ENCODE peak calls at places on chromosomes 6 and 20, in nine cellular contexts. U, Z, I, W, D, X, L, K and N are unnamed samples.

GRCh38 chr20:63690001-63690897 is 6.2 kb upstream of the TNFRSF6B start:
- DNase-seq in U (no peak), D (no peak), Z (peak; percentile 79), L (no peak), X (no peak), K (no peak), W (no peak), I (no peak), N (no peak)

GRCh38 chr6:135088818-135089809 is 34.5 kb upstream of the HBS1L start:
- DNase-seq in D (peak; percentile 83), X (peak; percentile 39), W (peak; percentile 4), I (no peak), U (no peak), Z (no peak), L (no peak), K (peak; percentile 82), N (peak; percentile 25)

GRCh38 chr6:168558686-168559085 is 117.7 kb downstream of the SMOC2 start:
- DNase-seq in K (no peak), X (no peak), W (no peak), L (no peak), U (no peak), I (no peak), D (no peak), Z (no peak), N (no peak)

GRCh38 chr6:108807928-108808327 is 40.3 kb upstream of the ARMC2 start:
- DNase-seq in L (no peak), U (no peak), Z (no peak), K (no peak), D (no peak), X (no peak), W (no peak), I (no peak), N (no peak)

GRCh38 chr6:153031335-153031955 is 28.9 kb upstream of the MTRF1L start:
- DNase-seq in W (no peak), I (no peak), K (no peak), X (no peak), U (no peak), Z (no peak), L (no peak), D (no peak), N (no peak)

GRCh38 chr6:41667195-41667594 is 28.9 kb downstream of the MDFI start:
- DNase-seq in D (no peak), K (no peak), I (no peak), X (no peak), W (no peak), L (no peak), U (no peak), Z (no peak), N (no peak)

GRCh38 chr6:27161946-27162603 is 85.4 kb upstream of the PRSS16 start:
- DNase-seq in D (peak; percentile 86), X (peak; percentile 74), I (peak; percentile 49), K (peak; percentile 76), W (no peak), L (no peak), U (peak; percentile 47), Z (no peak), N (no peak)

GRCh38 chr6:126446187-126446696 is 106.3 kb downstream of the CENPW start:
- DNase-seq in I (no peak), U (no peak), K (no peak), X (no peak), D (no peak), W (no peak), Z (no peak), L (no peak), N (no peak)

GRCh38 chr6:26235240-26235730 is 129.7 kb upstream of the BTN3A2 start:
- DNase-seq in L (no peak), X (no peak), U (no peak), K (peak; percentile 49), D (no peak), W (no peak), Z (no peak), I (no peak), N (no peak)

GRCh38 chr20:24406761-24407550 is 62.5 kb upstream of the SYNDIG1 start:
- DNase-seq in D (no peak), Z (no peak), W (no peak), I (no peak), X (no peak), L (no peak), K (no peak), U (no peak), N (no peak)

GRCh38 chr6:48670546-48670945 is 559.5 kb upstream of the PTCHD4 start:
- DNase-seq in I (no peak), K (no peak), Z (no peak), X (no peak), L (no peak), D (no peak), W (no peak), U (no peak), N (no peak)

GRCh38 chr20:59118855-59119254 is 44.8 kb upstream of the ZNF831 start:
- DNase-seq in W (no peak), L (no peak), U (no peak), X (no peak), Z (no peak), I (no peak), D (no peak), K (no peak), N (no peak)

GRCh38 chr6:165055231-165055630 is 254.2 kb downstream of the C6orf118 start:
- DNase-seq in K (no peak), U (no peak), L (no peak), Z (no peak), I (peak; percentile 39), X (no peak), D (no peak), W (peak; percentile 56), N (no peak)

GRCh38 chr6:31575335-31575901 is at the start of gene TNF:
- DNase-seq in D (no peak), U (no peak), I (no peak), X (no peak), K (peak; percentile 63), L (peak; percentile 88), W (no peak), Z (peak; percentile 85), N (no peak)

GRCh38 chr6:167285077-167285770 is 5.9 kb upstream of the UNC93A start:
- DNase-seq in K (no peak), L (no peak), U (no peak), D (no peak), I (no peak), Z (no peak), W (no peak), X (peak; percentile 54), N (no peak)

GRCh38 chr20:36499211-36499610 is 42.1 kb upstream of the MYL9 start:
- DNase-seq in K (no peak), W (no peak), I (no peak), Z (no peak), X (no peak), U (no peak), D (no peak), L (no peak), N (no peak)

GRCh38 chr6:26087284-26088115 is at the start of gene HFE:
- DNase-seq in K (no peak), W (no peak), L (peak; percentile 10), U (peak; percentile 10), Z (peak; percentile 85), D (no peak), X (no peak), I (peak; percentile 24), N (no peak)

GRCh38 chr6:161444464-161444863 is 170.6 kb upstream of the AGPAT4 start:
- DNase-seq in U (no peak), K (no peak), Z (no peak), X (no peak), L (no peak), W (no peak), I (peak; percentile 82), D (no peak), N (no peak)

GRCh38 chr6:20497200-20497820 is 36.9 kb upstream of the CDKAL1 start:
- DNase-seq in U (no peak), Z (no peak), D (no peak), W (peak; percentile 70), I (no peak), K (no peak), L (no peak), X (peak; percentile 20), N (no peak)

GRCh38 chr6:170287371-170287876 is 3.5 kb downstream of the DLL1 start:
- DNase-seq in X (no peak), I (no peak), K (no peak), D (no peak), Z (no peak), U (no peak), L (no peak), W (no peak), N (no peak)

GRCh38 chr6:166633732-166634535 is 6.9 kb upstream of the RPS6KA2 start:
- DNase-seq in Z (peak; percentile 81), W (no peak), X (no peak), L (no peak), U (no peak), K (no peak), I (no peak), D (no peak), N (no peak)

GRCh38 chr20:58926802-58927489 is 54.1 kb upstream of the NELFCD start:
- DNase-seq in Z (no peak), U (no peak), D (no peak), L (no peak), K (no peak), I (no peak), W (no peak), X (no peak), N (no peak)

GRCh38 chr20:47241345-47241781 is 115.1 kb downstream of the ZMYND8 start:
- DNase-seq in D (no peak), X (peak; percentile 98), L (no peak), W (peak; percentile 38), I (no peak), U (no peak), Z (no peak), K (no peak), N (no peak)

GRCh38 chr20:57089701-57090144 is 176.7 kb downstream of the BMP7 start:
- DNase-seq in Z (peak; percentile 85), U (peak; percentile 27), D (peak; percentile 28), X (peak; percentile 11), L (peak; percentile 47), K (peak; percentile 80), I (no peak), W (no peak), N (no peak)

GRCh38 chr6:29651413-29652197 is 5.3 kb upstream of the MOG start:
- DNase-seq in U (peak; percentile 7), K (peak; percentile 77), L (no peak), Z (no peak), D (peak; percentile 68), X (peak; percentile 37), W (no peak), I (no peak), N (no peak)

GRCh38 chr20:13025181-13025580 is 16.4 kb downstream of the SPTLC3 start:
- DNase-seq in I (no peak), L (no peak), W (no peak), D (no peak), Z (no peak), K (no peak), U (no peak), X (no peak), N (no peak)

GRCh38 chr6:139027620-139028182 is 844 bp upstream of the ABRACL start:
- DNase-seq in U (peak; percentile 24), W (no peak), X (peak; percentile 70), L (peak; percentile 35), D (peak; percentile 58), Z (no peak), K (peak; percentile 14), I (no peak), N (no peak)

GRCh38 chr6:158770533-158770932 is 48.6 kb downstream of the EZR start:
- DNase-seq in Z (no peak), I (no peak), U (no peak), D (no peak), L (no peak), X (no peak), W (no peak), K (no peak), N (no peak)

GRCh38 chr20:49415005-49415663 is 67.3 kb downstream of the KCNB1 start:
- DNase-seq in D (no peak), K (no peak), I (no peak), X (no peak), W (no peak), U (no peak), L (no peak), Z (peak; percentile 24), N (no peak)

GRCh38 chr6:53294095-53294494 is 54.7 kb downstream of the ELOVL5 start:
- DNase-seq in D (no peak), Z (no peak), I (no peak), L (no peak), X (peak; percentile 8), K (peak; percentile 46), W (no peak), U (no peak), N (no peak)